ENCODE peak calls at places on chromosomes 3 and 15, in eight cellular contexts. G is choroid plexus epithelial cell, A is GM23338, I is D341Med, F is globus pallidus, J is glomerular endothelial cell, B is cardiac fibroblast, W is ureter. V is an unnamed sample.

GRCh38 chr15:57522148-57522547 is 69.6 kb upstream of the MYZAP start:
- DNase-seq in G (no peak), A (no peak), I (no peak), F (no peak), J (no peak), B (no peak), W (no peak), V (no peak)

GRCh38 chr15:63086271-63086670 is 35.4 kb upstream of the LACTB start:
- DNase-seq in G (no peak), A (no peak), I (no peak), F (no peak), J (no peak), B (no peak), W (no peak), V (no peak)

GRCh38 chr15:90840954-90841353 is 27.4 kb upstream of the FURIN start:
- DNase-seq in G (no peak), A (no peak), I (no peak), F (no peak), J (no peak), B (no peak), W (no peak), V (no peak)

GRCh38 chr3:169668957-169669681 is 5.6 kb upstream of the MECOM start:
- DNase-seq in G (peak; percentile 68), A (peak; percentile 93), I (peak; percentile 89), F (peak; percentile 62), J (no peak), B (peak; percentile 68), W (peak; percentile 76), V (no peak)

GRCh38 chr15:37181339-37181738 is 81.0 kb upstream of the MEIS2 start:
- DNase-seq in G (no peak), A (no peak), I (no peak), F (no peak), J (no peak), B (no peak), W (no peak), V (no peak)

GRCh38 chr3:173755161-173755560 is 357.6 kb downstream of the NLGN1 start:
- DNase-seq in G (no peak), A (no peak), I (no peak), F (no peak), J (no peak), B (no peak), W (no peak), V (no peak)

GRCh38 chr3:159861369-159861987 is 127.2 kb upstream of the IL12A start:
- DNase-seq in G (peak; percentile 55), A (no peak), I (no peak), F (no peak), J (no peak), B (peak; percentile 62), W (no peak), V (no peak)

GRCh38 chr15:72339777-72340177 is 19.8 kb upstream of the CELF6 start:
- DNase-seq in G (peak; percentile 96), A (no peak), I (no peak), F (peak; percentile 16), J (no peak), B (peak; percentile 96), W (no peak), V (no peak)

GRCh38 chr3:71450162-71450561 is 133.4 kb downstream of the FOXP1 start:
- DNase-seq in G (no peak), A (no peak), I (no peak), F (no peak), J (no peak), B (no peak), W (no peak), V (no peak)

GRCh38 chr3:148226246-148226645 is 471.5 kb upstream of the AGTR1 start:
- DNase-seq in G (no peak), A (no peak), I (no peak), F (no peak), J (no peak), B (no peak), W (no peak), V (no peak)

GRCh38 chr15:48190932-48191573 is 412 bp upstream of the CTXN2 start:
- DNase-seq in G (peak; percentile 79), A (peak; percentile 95), I (no peak), F (peak; percentile 33), J (no peak), B (peak; percentile 71), W (peak; percentile 66), V (peak; percentile 4)

GRCh38 chr3:14691239-14691638 is 16.3 kb downstream of the C3orf20 start:
- DNase-seq in G (no peak), A (no peak), I (peak; percentile 14), F (no peak), J (no peak), B (no peak), W (no peak), V (no peak)

GRCh38 chr15:88932271-88932874 is 19.2 kb upstream of the MFGE8 start:
- DNase-seq in G (no peak), A (no peak), I (peak; percentile 15), F (peak; percentile 93), J (no peak), B (no peak), W (no peak), V (no peak)

GRCh38 chr15:69823223-69823907 is 274.4 kb downstream of the TLE3 start:
- DNase-seq in G (peak; percentile 39), A (no peak), I (no peak), F (no peak), J (no peak), B (peak; percentile 23), W (no peak), V (no peak)

GRCh38 chr3:196519738-196520122 is 4.6 kb upstream of the SMCO1 start:
- DNase-seq in G (no peak), A (no peak), I (no peak), F (no peak), J (no peak), B (no peak), W (no peak), V (no peak)

GRCh38 chr15:63752075-63752684 is 81.6 kb downstream of the HERC1 start:
- DNase-seq in G (peak; percentile 82), A (peak; percentile 71), I (peak; percentile 62), F (peak; percentile 65), J (peak; percentile 52), B (peak; percentile 80), W (no peak), V (peak; percentile 7)

GRCh38 chr3:184540777-184541681 is 20.6 kb upstream of the EPHB3 start:
- DNase-seq in G (peak; percentile 55), A (peak; percentile 98), I (peak; percentile 61), F (no peak), J (no peak), B (peak; percentile 52), W (peak; percentile 83), V (no peak)

GRCh38 chr3:165254812-165255211 is 58.6 kb upstream of the SLITRK3 start:
- DNase-seq in G (peak; percentile 9), A (peak; percentile 72), I (peak; percentile 25), F (peak; percentile 11), J (no peak), B (peak; percentile 25), W (no peak), V (no peak)

V was measured in keratinocyte.